ENCODE peak calls at places on chromosomes 13 and 19, in four cellular contexts. D, P, W and L are unnamed samples.

GRCh38 chr13:41587490-41587889 is 130.1 kb downstream of the RGCC start:
- DNase-seq in D (no peak), P (peak; percentile 60), W (no peak), L (peak; percentile 45)

GRCh38 chr19:31500921-31501320 is 151.7 kb upstream of the TSHZ3 start:
- DNase-seq in D (no peak), P (no peak), W (no peak), L (no peak)

GRCh38 chr19:28466107-28467045 is 746.6 kb downstream of the UQCRFS1 start:
- DNase-seq in D (peak; percentile 15), P (peak; percentile 65), W (no peak), L (peak; percentile 61)

GRCh38 chr19:33755314-33756020 is 41.2 kb upstream of the KCTD15 start:
- DNase-seq in D (no peak), P (no peak), W (no peak), L (no peak)

GRCh38 chr19:13176345-13176744 is 26.1 kb downstream of the IER2 start:
- DNase-seq in D (no peak), P (no peak), W (no peak), L (no peak)

GRCh38 chr19:17455711-17456123 is 5.0 kb downstream of the NXNL1 start:
- DNase-seq in D (no peak), P (peak; percentile 46), W (no peak), L (no peak)

GRCh38 chr19:19105365-19106060 is 32.8 kb downstream of the TMEM161A start:
- DNase-seq in D (no peak), P (peak; percentile 92), W (no peak), L (peak; percentile 84)

GRCh38 chr13:72696590-72696989 is 30.8 kb downstream of the MZT1 start:
- DNase-seq in D (peak; percentile 10), P (no peak), W (no peak), L (no peak)

GRCh38 chr13:30292325-30292724 is 15.0 kb downstream of the KATNAL1 start:
- DNase-seq in D (no peak), P (no peak), W (no peak), L (no peak)

GRCh38 chr13:37037231-37037630 is 22.3 kb downstream of the SUPT20H start:
- DNase-seq in D (no peak), P (no peak), W (no peak), L (no peak)

GRCh38 chr13:46171739-46172138 is 10.2 kb downstream of the LCP1 start:
- DNase-seq in D (no peak), P (no peak), W (no peak), L (no peak)

GRCh38 chr13:41416276-41416675 is 41.1 kb upstream of the RGCC start:
- DNase-seq in D (peak; percentile 43), P (no peak), W (no peak), L (no peak)

GRCh38 chr19:10603084-10603872 is 16.2 kb upstream of the AP1M2 start:
- DNase-seq in D (no peak), P (peak; percentile 43), W (no peak), L (peak; percentile 83)

GRCh38 chr13:110242615-110243014 is 64.3 kb downstream of the COL4A1 start:
- DNase-seq in D (no peak), P (no peak), W (no peak), L (no peak)

GRCh38 chr13:74290324-74290773 is 156.1 kb upstream of the KLF12 start:
- DNase-seq in D (peak; percentile 79), P (peak; percentile 79), W (no peak), L (peak; percentile 97)

GRCh38 chr13:74289861-74290260 is 155.7 kb upstream of the KLF12 start:
- DNase-seq in D (no peak), P (no peak), W (no peak), L (no peak)

GRCh38 chr13:74289130-74289529 is 154.9 kb upstream of the KLF12 start:
- DNase-seq in D (no peak), P (no peak), W (no peak), L (peak; percentile 4)

GRCh38 chr13:74287672-74288169 is 153.5 kb upstream of the KLF12 start:
- DNase-seq in D (peak; percentile 64), P (peak; percentile 71), W (no peak), L (peak; percentile 92)

DNA sequence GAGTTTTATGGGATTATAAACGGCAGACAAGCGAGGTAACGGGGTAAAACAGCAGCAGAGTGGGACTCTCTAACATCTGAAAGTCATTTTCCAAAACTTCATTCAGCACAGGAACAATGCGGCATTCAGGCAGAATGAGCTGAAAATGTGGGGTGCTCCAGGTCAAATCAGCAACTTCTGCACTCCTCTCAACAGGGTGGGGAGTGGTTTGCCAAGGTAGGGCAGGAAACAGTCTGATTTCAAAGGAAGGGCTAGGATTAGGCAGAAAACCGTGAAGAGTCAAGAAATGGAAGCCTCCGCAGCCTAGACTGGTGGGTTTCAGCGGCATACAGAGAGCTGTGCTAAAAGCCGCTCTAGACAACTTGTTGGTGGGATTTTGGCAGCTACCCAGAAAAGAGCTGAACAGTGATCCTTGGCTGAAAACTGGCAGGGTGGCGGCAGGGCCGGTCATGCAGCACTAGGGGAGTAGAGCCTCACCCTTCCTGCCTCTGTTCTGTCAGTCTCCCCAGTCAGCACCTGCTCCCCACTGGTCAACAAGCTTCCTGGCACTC is 154.2 kb upstream of the KLF12 start:
- DNase-seq in D (no peak), P (peak; percentile 41), W (no peak), L (peak; percentile 12)
- H3K4me2 ChIP-seq in D (peak overlapping the region; percentile 10), P (no peak overlapping the region), W (peak overlapping the region; percentile 45), L (no peak overlapping the region)

DNA sequence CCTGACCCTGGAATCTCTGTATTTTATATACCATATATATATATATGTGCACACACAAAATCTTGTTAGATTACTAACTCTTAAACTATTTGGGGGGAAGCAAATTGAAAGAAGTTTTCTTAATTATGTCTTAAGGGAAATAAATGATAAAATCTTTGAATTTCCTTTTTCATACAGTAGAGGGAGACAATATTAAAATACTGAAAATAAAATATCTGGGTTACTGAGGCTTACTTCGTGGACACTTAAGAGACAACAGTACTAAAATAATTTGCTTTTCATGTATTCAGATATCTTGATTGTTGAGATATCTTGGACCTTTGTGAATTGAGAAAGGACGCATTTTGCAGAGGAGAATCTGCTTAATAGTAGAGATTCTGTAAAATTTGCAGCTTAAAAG is 17.0 kb downstream of the SUGT1 start:
- DNase-seq in D (no peak), P (no peak), W (no peak), L (no peak)
- H4K5ac ChIP-seq in D (no peak overlapping the region), P (no peak overlapping the region), W (no peak overlapping the region), L (no peak overlapping the region)

DNA sequence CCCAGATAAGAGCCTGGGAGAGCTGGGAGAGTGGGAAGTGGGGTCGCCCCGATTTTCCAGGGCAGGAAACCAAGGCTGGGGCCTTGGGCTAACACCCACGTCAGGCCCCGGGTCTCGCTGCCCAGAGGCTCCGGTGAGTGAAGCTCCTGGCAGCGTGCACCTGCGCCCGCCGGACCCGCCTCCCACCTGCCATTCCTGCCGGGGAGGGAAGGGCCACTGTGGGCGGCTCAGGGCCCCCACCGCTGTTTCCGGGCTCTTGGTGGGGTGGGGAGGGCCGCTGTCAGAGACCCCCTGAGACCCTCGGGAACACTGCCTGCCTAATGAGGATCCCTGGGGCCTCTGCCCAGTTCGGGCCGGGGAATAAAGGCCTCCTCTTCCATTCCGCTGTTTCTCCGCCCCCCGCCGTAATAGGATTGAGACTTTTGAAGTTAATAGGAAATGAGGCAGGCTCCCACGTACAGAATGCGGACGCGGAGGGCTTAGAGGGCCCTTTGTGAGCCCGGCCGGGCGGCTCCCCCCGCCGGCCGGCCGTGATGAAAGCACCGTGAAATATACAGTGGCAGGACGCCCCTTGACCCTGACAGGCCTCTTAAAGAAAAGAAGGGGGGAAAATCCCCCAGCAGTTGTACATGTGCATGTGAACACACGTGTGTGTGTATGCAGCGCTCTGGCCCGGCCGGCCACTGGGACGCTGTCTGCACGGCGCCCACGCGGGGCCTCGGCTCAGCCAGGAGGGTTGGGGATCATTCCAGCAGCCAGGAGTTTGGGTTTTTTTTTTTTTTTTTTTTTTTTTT is 33.2 kb downstream of the EFNA2 start:
- DNase-seq in D (no peak), P (no peak), W (no peak), L (no peak)
- H3K27me3 ChIP-seq in D (peaks cover 40% of the 10 kb centered on the region), P (no peaks in the 10 kb centered on the region), W (no peaks in the 10 kb centered on the region), L (no peaks in the 10 kb centered on the region)

DNA sequence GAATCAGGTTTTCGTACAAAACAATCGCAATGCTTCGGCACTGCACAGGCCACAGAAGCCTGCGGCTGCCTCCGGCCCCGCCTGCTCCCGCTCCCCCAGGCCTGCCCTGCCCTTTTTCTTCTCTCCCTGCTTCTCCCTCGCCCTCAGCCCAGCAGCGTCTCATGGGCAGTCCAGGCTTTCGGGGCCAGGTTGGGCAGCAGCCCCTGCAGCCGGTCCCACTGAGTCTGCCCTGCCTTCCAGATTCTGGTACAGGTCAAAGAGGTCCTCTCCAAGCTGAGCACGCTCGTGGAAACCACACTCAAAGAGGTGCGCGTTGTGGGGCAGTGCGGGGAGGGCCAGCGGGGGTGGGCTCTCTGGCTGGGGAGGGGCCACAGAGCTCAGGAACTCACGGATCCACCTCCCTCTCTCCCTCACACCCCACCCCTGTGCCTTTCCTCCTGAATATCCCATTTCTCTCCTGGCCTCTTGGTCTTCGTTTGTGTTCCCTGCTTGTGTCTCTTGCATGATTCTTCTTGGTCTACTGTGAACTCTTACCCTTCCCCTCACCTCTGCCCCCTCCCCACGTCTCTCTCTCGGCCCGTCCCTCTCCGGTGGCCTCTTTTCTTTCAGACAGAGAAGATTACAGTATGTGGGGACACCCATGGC is 30.1 kb downstream of the CCDC8 start:
- DNase-seq in D (no peak), P (peak; percentile 20), W (no peak), L (no peak)
- H3K4me2 ChIP-seq in D (no peak overlapping the region), P (no peak overlapping the region), W (no peak overlapping the region), L (no peak overlapping the region)

DNA sequence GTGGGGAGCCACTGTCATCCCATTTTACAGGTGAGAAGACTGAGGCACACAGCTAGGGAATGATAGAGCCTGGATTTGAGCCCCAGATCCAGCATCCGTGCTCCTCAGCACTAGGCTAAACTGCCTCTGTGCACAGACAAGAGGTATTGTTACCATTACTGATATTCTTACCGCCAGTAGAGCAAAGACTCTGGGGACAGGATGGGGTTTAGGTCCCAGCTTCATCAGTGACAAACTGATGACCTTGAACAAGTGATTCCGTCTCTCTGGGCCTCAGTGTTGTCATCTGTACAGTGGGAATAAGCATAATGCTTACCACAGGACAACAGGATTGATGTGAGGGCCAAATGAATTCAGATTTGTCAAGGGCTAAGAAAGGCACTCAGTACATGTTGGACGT is 16.5 kb downstream of the AXL start:
- DNase-seq in D (no peak), P (no peak), W (no peak), L (no peak)
- H4K5ac ChIP-seq in D (no peak overlapping the region), P (no peak overlapping the region), W (no peak overlapping the region), L (no peak overlapping the region)

GRCh38 chr19:53509845-53510244 is 28.1 kb upstream of the ZNF331 start:
- DNase-seq in D (no peak), P (no peak), W (no peak), L (no peak)

GRCh38 chr19:53507523-53508442 is 30.2 kb upstream of the ZNF331 start:
- DNase-seq in D (peak; percentile 41), P (no peak), W (no peak), L (no peak)

GRCh38 chr19:53511357-53511756 is 26.6 kb upstream of the ZNF331 start:
- DNase-seq in D (no peak), P (no peak), W (no peak), L (no peak)

GRCh38 chr19:53511933-53512374 is 26.0 kb upstream of the ZNF331 start:
- DNase-seq in D (peak; percentile 65), P (peak; percentile 90), W (peak; percentile 59), L (peak; percentile 94)

DNA sequence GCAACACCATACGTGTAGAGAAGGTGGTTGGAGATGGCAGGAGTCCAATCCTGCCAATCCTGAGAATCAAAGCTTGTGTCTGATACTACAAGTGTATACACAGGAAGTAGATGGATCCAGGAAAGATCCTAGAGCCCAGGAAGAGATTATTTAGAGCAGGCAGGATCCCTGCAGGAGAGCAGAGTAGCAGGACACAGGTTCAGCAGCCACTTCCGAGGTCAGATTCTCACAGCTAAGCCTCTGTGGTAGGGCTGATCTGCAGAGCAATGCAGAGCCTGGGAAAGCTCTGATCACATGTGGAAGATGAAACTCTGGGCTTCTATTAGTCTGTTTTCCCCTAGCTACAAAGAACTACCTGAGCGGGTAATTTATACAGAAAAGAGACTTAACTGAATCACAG is 28.5 kb upstream of the ZNF331 start:
- DNase-seq in D (no peak), P (no peak), W (no peak), L (no peak)
- H3K27me3 ChIP-seq in D (peaks cover 3% of the 10 kb centered on the region), P (no peaks in the 10 kb centered on the region), W (no peaks in the 10 kb centered on the region), L (no peaks in the 10 kb centered on the region)